ENCODE peak calls at places on chromosome 21, in four cellular contexts. M is CD4-positive, CD25-positive, alpha-beta regulatory T cell; U is anterior cingulate cortex; S is stimulated activated CD4-positive, alpha-beta T cell treated with anti-CD3 and anti-CD28 coated beads, Interleukin-4, amount 100 ng/mL, for 48 hours. I is an unnamed sample.

GRCh38 chr21:17903029-17903806 is 84.1 kb upstream of the C21orf91 start:
- DNase-seq in U (no peak), S (no peak), M (peak), I (no peak)

GRCh38 chr21:26194326-26194725 is 23.8 kb upstream of the APP start:
- DNase-seq in U (no peak), S (no peak), M (no peak), I (no peak)

GRCh38 chr21:14259669-14260458 is 43.9 kb downstream of the RBM11 start:
- DNase-seq in U (no peak), M (peak), S (no peak), I (no peak)

GRCh38 chr21:42461185-42461520 is 34.9 kb downstream of the RSPH1 start:
- DNase-seq in M (no peak), S (no peak), U (no peak), I (no peak)

GRCh38 chr21:26851109-26851944 is 6.1 kb upstream of the ADAMTS1 start:
- DNase-seq in U (no peak), M (no peak), S (no peak), I (no peak)

GRCh38 chr21:35036521-35037383 is 12.3 kb downstream of the RUNX1 start:
- DNase-seq in S (no peak), U (no peak), M (no peak), I (no peak)

GRCh38 chr21:29376556-29376955 is 77.8 kb downstream of the BACH1 start:
- DNase-seq in U (no peak), M (peak), S (peak), I (peak)

GRCh38 chr21:20882462-20883415 is 115.5 kb upstream of the NCAM2 start:
- DNase-seq in U (no peak), M (no peak), S (peak), I (no peak)

GRCh38 chr21:34818663-34819158 is 149.9 kb downstream of the CLIC6 start:
- DNase-seq in M (no peak), S (no peak), U (no peak), I (no peak)

GRCh38 chr21:30924171-30924680 is 42.8 kb upstream of the KRTAP11-1 start:
- DNase-seq in U (no peak), M (no peak), S (no peak), I (no peak)

GRCh38 chr21:15140321-15141019 is 75.7 kb upstream of the NRIP1 start:
- DNase-seq in U (no peak), M (no peak), S (no peak), I (no peak)

GRCh38 chr21:38095220-38095619 is 161.6 kb upstream of the KCNJ15 start:
- DNase-seq in U (no peak), M (no peak), S (no peak), I (no peak)

GRCh38 chr21:26570203-26570602 is 2.9 kb downstream of the CYYR1 start:
- DNase-seq in S (no peak), M (no peak), U (no peak), I (no peak)

GRCh38 chr21:16775056-16775455 is 737.8 kb upstream of the CXADR start:
- DNase-seq in M (no peak), S (no peak), U (peak), I (no peak)

GRCh38 chr21:26801524-26801923 is 43.7 kb downstream of the ADAMTS1 start:
- DNase-seq in U (no peak), S (no peak), M (no peak), I (no peak)

GRCh38 chr21:33362044-33362555 is 37.3 kb downstream of the IFNAR1 start:
- DNase-seq in S (no peak), U (no peak), M (peak), I (peak)

GRCh38 chr21:28215214-28215954 is 777.3 kb downstream of the LTN1 start:
- DNase-seq in S (no peak), M (no peak), U (no peak), I (no peak)

GRCh38 chr21:17818158-17819113 is 720 bp downstream of the C21orf91 start:
- DNase-seq in S (peak), U (peak), M (peak), I (peak)

GRCh38 chr21:38468989-38469388 is 29.3 kb downstream of the ERG start:
- DNase-seq in S (no peak), U (no peak), M (no peak), I (no peak)

GRCh38 chr21:42508371-42508770 is 5.3 kb upstream of the SLC37A1 start:
- DNase-seq in U (no peak), M (no peak), S (no peak), I (no peak)

GRCh38 chr21:35226960-35227741 is 178.0 kb upstream of the RUNX1 start:
- DNase-seq in S (peak), M (peak), U (no peak), I (peak)

GRCh38 chr21:23968722-23969647 is 1638.3 kb downstream of the MRPL39 start:
- DNase-seq in M (peak), S (peak), U (no peak), I (peak)

GRCh38 chr21:35048706-35049617 is at the start of gene RUNX1:
- DNase-seq in M (peak), U (peak), S (peak), I (peak)

GRCh38 chr21:34813266-34813886 is 144.6 kb downstream of the CLIC6 start:
- DNase-seq in U (no peak), S (no peak), M (no peak), I (no peak)

GRCh38 chr21:39660596-39660995 is 47.9 kb downstream of the B3GALT5 start:
- DNase-seq in S (no peak), M (no peak), U (no peak), I (no peak)

GRCh38 chr21:34649400-34649799 is 19.4 kb upstream of the CLIC6 start:
- DNase-seq in U (no peak), S (no peak), M (no peak), I (no peak)

GRCh38 chr21:32140212-32141008 is 138.4 kb downstream of the MIS18A start:
- DNase-seq in S (no peak), U (no peak), M (no peak), I (no peak)

GRCh38 chr21:43354666-43355065 is 72.3 kb downstream of the SIK1 start:
- DNase-seq in S (no peak), M (no peak), U (no peak), I (no peak)

GRCh38 chr21:39633043-39633442 is 20.3 kb downstream of the B3GALT5 start:
- DNase-seq in M (no peak), U (no peak), S (no peak), I (no peak)

GRCh38 chr21:16419188-16419874 is 689.5 kb downstream of the USP25 start:
- DNase-seq in U (peak), M (no peak), S (no peak), I (no peak)

GRCh38 chr21:38699048-38699447 is 106.7 kb upstream of the ETS2 start:
- DNase-seq in M (no peak), U (no peak), S (no peak), I (no peak)

GRCh38 chr21:45130324-45130774 is 56.0 kb downstream of the ADARB1 start:
- DNase-seq in S (no peak), M (no peak), U (no peak), I (no peak)

GRCh38 chr21:31201548-31201947 is 142.5 kb downstream of the TIAM1 start:
- DNase-seq in U (no peak), M (no peak), S (no peak), I (no peak)

GRCh38 chr21:46471514-46471913 is 12.8 kb downstream of the DIP2A start:
- DNase-seq in U (no peak), S (no peak), M (no peak), I (no peak)

GRCh38 chr21:44614161-44614631 is 2.3 kb downstream of the KRTAP10-8 start:
- DNase-seq in M (no peak), S (no peak), U (no peak), I (no peak)

GRCh38 chr21:32956257-32956656 is 69.5 kb upstream of the OLIG2 start:
- DNase-seq in S (no peak), M (no peak), U (no peak), I (no peak)

I was measured in activated CD4-positive, alpha-beta T cell treated with anti-CD3 and anti-CD28 coated beads, Interleukin-2, amount 10 ng/mL, durations not matched to agents 7 days and 5 days.